ENCODE peak calls at places on chromosomes 2 and 18, in four cellular contexts. One of them, this sample, is unnamed.

GRCh38 chr2:85579266-85579935 is 2.0 kb downstream of the VAMP8 start:
- DNase-seq in nephron progenitor cell: no peak
- DNase-seq in K562: peak
- DNase-seq in tibial artery: peak
- DNase-seq in this sample: no peak

GRCh38 chr2:65562890-65563289 is 130.5 kb upstream of the SPRED2 start:
- DNase-seq in tibial artery: no peak
- DNase-seq in nephron progenitor cell: no peak
- DNase-seq in K562: no peak
- DNase-seq in this sample: no peak

GRCh38 chr18:48905541-48905940 is 45.2 kb downstream of the SMAD7 start:
- DNase-seq in K562: no peak
- DNase-seq in nephron progenitor cell: no peak
- DNase-seq in tibial artery: no peak
- DNase-seq in this sample: no peak

GRCh38 chr2:164242409-164242808 is 378.9 kb downstream of the GRB14 start:
- DNase-seq in tibial artery: no peak
- DNase-seq in nephron progenitor cell: no peak
- DNase-seq in K562: no peak
- DNase-seq in this sample: no peak

GRCh38 chr2:145141981-145142380 is 622.1 kb upstream of the ZEB2 start:
- DNase-seq in K562: no peak
- DNase-seq in nephron progenitor cell: no peak
- DNase-seq in tibial artery: no peak
- DNase-seq in this sample: no peak

GRCh38 chr2:212548459-212548815 is 9.8 kb upstream of the ERBB4 start:
- DNase-seq in nephron progenitor cell: no peak
- DNase-seq in tibial artery: no peak
- DNase-seq in K562: no peak
- DNase-seq in this sample: no peak

GRCh38 chr2:9441556-9441955 is 18.1 kb downstream of the CPSF3 start:
- DNase-seq in tibial artery: no peak
- DNase-seq in K562: no peak
- DNase-seq in nephron progenitor cell: no peak
- DNase-seq in this sample: no peak

GRCh38 chr2:112669667-112670066 is 23.9 kb downstream of the SLC20A1 start:
- DNase-seq in K562: no peak
- DNase-seq in nephron progenitor cell: no peak
- DNase-seq in tibial artery: no peak
- DNase-seq in this sample: no peak

GRCh38 chr2:209472386-209472832 is 48.6 kb downstream of the MAP2 start:
- DNase-seq in nephron progenitor cell: no peak
- DNase-seq in tibial artery: no peak
- DNase-seq in K562: no peak
- DNase-seq in this sample: no peak

GRCh38 chr2:30862054-30862651 is 54.9 kb upstream of the CAPN13 start:
- DNase-seq in tibial artery: peak
- DNase-seq in nephron progenitor cell: peak
- DNase-seq in K562: peak
- DNase-seq in this sample: no peak

GRCh38 chr2:146697307-146697706 is 1147.5 kb upstream of the ACVR2A start:
- DNase-seq in nephron progenitor cell: no peak
- DNase-seq in K562: no peak
- DNase-seq in tibial artery: no peak
- DNase-seq in this sample: no peak

GRCh38 chr2:168801961-168802824 is at the start of gene NOSTRIN:
- DNase-seq in tibial artery: no peak
- DNase-seq in nephron progenitor cell: no peak
- DNase-seq in K562: peak
- DNase-seq in this sample: no peak

GRCh38 chr18:25228410-25228809 is 123.6 kb downstream of the ZNF521 start:
- DNase-seq in tibial artery: no peak
- DNase-seq in K562: no peak
- DNase-seq in nephron progenitor cell: no peak
- DNase-seq in this sample: no peak

GRCh38 chr2:195382186-195382585 is 274.8 kb upstream of the SLC39A10 start:
- DNase-seq in K562: no peak
- DNase-seq in tibial artery: no peak
- DNase-seq in nephron progenitor cell: no peak
- DNase-seq in this sample: no peak

GRCh38 chr2:7456762-7457161 is 539.5 kb downstream of the RNF144A start:
- DNase-seq in nephron progenitor cell: peak
- DNase-seq in tibial artery: no peak
- DNase-seq in K562: no peak
- DNase-seq in this sample: no peak

GRCh38 chr2:222440670-222441422 is 16.5 kb downstream of the SGPP2 start:
- DNase-seq in tibial artery: no peak
- DNase-seq in nephron progenitor cell: peak
- DNase-seq in K562: no peak
- DNase-seq in this sample: no peak

GRCh38 chr18:5603153-5603552 is 59.4 kb upstream of the EPB41L3 start:
- DNase-seq in nephron progenitor cell: no peak
- DNase-seq in tibial artery: no peak
- DNase-seq in K562: no peak
- DNase-seq in this sample: no peak

GRCh38 chr18:5601188-5601624 is 57.4 kb upstream of the EPB41L3 start:
- DNase-seq in K562: no peak
- DNase-seq in nephron progenitor cell: peak
- DNase-seq in tibial artery: no peak
- DNase-seq in this sample: no peak

GRCh38 chr18:5600376-5601071 is 56.7 kb upstream of the EPB41L3 start:
- DNase-seq in nephron progenitor cell: no peak
- DNase-seq in tibial artery: no peak
- DNase-seq in K562: peak
- DNase-seq in this sample: no peak

DNA sequence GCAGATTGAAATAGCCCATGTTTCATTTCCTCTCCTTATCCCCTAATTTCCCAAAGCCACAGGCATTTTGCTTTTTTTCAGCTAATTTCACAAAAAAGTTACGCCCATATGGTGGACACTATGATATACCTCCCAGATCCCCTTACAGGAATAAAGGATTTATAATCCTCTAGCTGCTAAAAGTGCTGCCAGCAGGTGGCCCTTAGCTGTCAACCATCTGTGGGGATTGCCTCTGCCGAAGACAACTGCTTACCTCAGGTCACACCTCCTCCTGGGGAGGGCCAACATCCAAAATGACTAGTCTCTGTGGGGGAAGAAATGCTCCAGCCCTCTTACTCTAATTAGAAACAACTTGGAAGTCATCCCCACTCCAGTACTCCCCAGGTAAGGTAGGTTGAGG is 61.0 kb upstream of the EPB41L3 start:
- DNase-seq in K562: no peak
- DNase-seq in nephron progenitor cell: no peak
- DNase-seq in tibial artery: no peak
- DNase-seq in this sample: no peak
- TF ChIP-seq CTCF in K562: no peak
- TF ChIP-seq CTCF in nephron progenitor cell: no peak
- TF ChIP-seq CTCF in tibial artery: no peak
- TF ChIP-seq CTCF in this sample: no peak

GRCh38 chr2:240184656-240185055 is 44.2 kb upstream of the OTOS start:
- DNase-seq in K562: no peak
- DNase-seq in tibial artery: no peak
- DNase-seq in nephron progenitor cell: no peak
- DNase-seq in this sample: no peak
- TF ChIP-seq CTCF in K562: no peak
- TF ChIP-seq CTCF in tibial artery: no peak
- TF ChIP-seq CTCF in nephron progenitor cell: no peak
- TF ChIP-seq CTCF in this sample: no peak

GRCh38 chr18:14089781-14090180 is 42.5 kb downstream of the ZNF519 start:
- DNase-seq in K562: no peak
- DNase-seq in tibial artery: no peak
- DNase-seq in nephron progenitor cell: no peak
- DNase-seq in this sample: no peak

GRCh38 chr18:14086459-14087231 is 45.6 kb downstream of the ZNF519 start:
- DNase-seq in nephron progenitor cell: peak
- DNase-seq in tibial artery: no peak
- DNase-seq in K562: peak
- DNase-seq in this sample: no peak

GRCh38 chr18:14089176-14089575 is 43.1 kb downstream of the ZNF519 start:
- DNase-seq in nephron progenitor cell: no peak
- DNase-seq in tibial artery: no peak
- DNase-seq in K562: no peak
- DNase-seq in this sample: no peak

GRCh38 chr18:14085770-14086458 is 46.3 kb downstream of the ZNF519 start:
- DNase-seq in nephron progenitor cell: peak
- DNase-seq in tibial artery: no peak
- DNase-seq in K562: no peak
- DNase-seq in this sample: no peak
- TF ChIP-seq CTCF in nephron progenitor cell: no peak
- TF ChIP-seq CTCF in tibial artery: no peak
- TF ChIP-seq CTCF in K562: no peak
- TF ChIP-seq CTCF in this sample: no peak

GRCh38 chr2:191333911-191334357 is 88.7 kb downstream of the MYO1B start:
- DNase-seq in tibial artery: peak
- DNase-seq in nephron progenitor cell: no peak
- DNase-seq in K562: peak
- DNase-seq in this sample: no peak
- TF ChIP-seq CTCF in tibial artery: no peak
- TF ChIP-seq CTCF in nephron progenitor cell: no peak
- TF ChIP-seq CTCF in K562: no peak
- TF ChIP-seq CTCF in this sample: no peak

GRCh38 chr2:221343524-221343923 is 228.6 kb downstream of the EPHA4 start:
- DNase-seq in K562: no peak
- DNase-seq in nephron progenitor cell: no peak
- DNase-seq in tibial artery: no peak
- DNase-seq in this sample: no peak
- TF ChIP-seq CTCF in K562: no peak
- TF ChIP-seq CTCF in nephron progenitor cell: no peak
- TF ChIP-seq CTCF in tibial artery: no peak
- TF ChIP-seq CTCF in this sample: no peak

GRCh38 chr18:3294435-3295080 is 32.6 kb downstream of the MYL12B start:
- DNase-seq in K562: peak
- DNase-seq in nephron progenitor cell: no peak
- DNase-seq in tibial artery: no peak
- DNase-seq in this sample: no peak

GRCh38 chr18:3293196-3293951 is 31.4 kb downstream of the MYL12B start:
- DNase-seq in nephron progenitor cell: no peak
- DNase-seq in K562: peak
- DNase-seq in tibial artery: no peak
- DNase-seq in this sample: no peak

GRCh38 chr18:3297025-3297984 is 35.4 kb downstream of the MYL12B start:
- DNase-seq in tibial artery: peak
- DNase-seq in K562: peak
- DNase-seq in nephron progenitor cell: peak
- DNase-seq in this sample: peak
- TF ChIP-seq CTCF in tibial artery: peak
- TF ChIP-seq CTCF in K562: peak
- TF ChIP-seq CTCF in nephron progenitor cell: peak
- TF ChIP-seq CTCF in this sample: no peak

GRCh38 chr2:108852375-108852774 is 65.8 kb downstream of the CCDC138 start:
- DNase-seq in K562: no peak
- DNase-seq in nephron progenitor cell: no peak
- DNase-seq in tibial artery: no peak
- DNase-seq in this sample: no peak

GRCh38 chr2:108853421-108853820 is 66.8 kb downstream of the CCDC138 start:
- DNase-seq in tibial artery: no peak
- DNase-seq in nephron progenitor cell: no peak
- DNase-seq in K562: no peak
- DNase-seq in this sample: no peak

GRCh38 chr2:108854484-108854883 is 67.9 kb downstream of the CCDC138 start:
- DNase-seq in K562: no peak
- DNase-seq in nephron progenitor cell: no peak
- DNase-seq in tibial artery: no peak
- DNase-seq in this sample: no peak

GRCh38 chr2:108858894-108859293 is 72.3 kb downstream of the CCDC138 start:
- DNase-seq in K562: no peak
- DNase-seq in tibial artery: no peak
- DNase-seq in nephron progenitor cell: no peak
- DNase-seq in this sample: no peak

DNA sequence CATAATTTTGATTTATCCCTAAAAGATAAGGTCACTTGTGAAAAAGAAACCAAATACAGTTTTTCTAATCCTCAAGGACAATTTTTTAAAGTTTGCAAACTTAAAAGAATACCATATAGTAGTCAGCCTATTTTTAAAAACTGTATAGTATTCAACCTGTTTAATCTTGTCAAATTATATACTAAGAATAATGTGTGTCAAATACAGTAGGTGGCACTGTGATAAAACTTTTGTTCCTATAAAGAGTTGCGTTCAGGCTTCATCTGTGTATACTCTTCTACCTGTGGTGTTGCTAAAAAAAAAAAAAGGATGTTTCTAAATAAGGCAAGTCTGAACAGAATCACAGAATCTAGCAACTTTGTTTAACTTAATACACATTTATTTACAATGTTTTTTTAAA is 68.6 kb downstream of the CCDC138 start:
- DNase-seq in K562: peak
- DNase-seq in nephron progenitor cell: no peak
- DNase-seq in tibial artery: no peak
- DNase-seq in this sample: no peak
- TF ChIP-seq CTCF in K562: no peak
- TF ChIP-seq CTCF in nephron progenitor cell: no peak
- TF ChIP-seq CTCF in tibial artery: no peak
- TF ChIP-seq CTCF in this sample: no peak

GRCh38 chr2:174499365-174499764 is 12.5 kb upstream of the GPR155 start:
- DNase-seq in tibial artery: peak
- DNase-seq in K562: no peak
- DNase-seq in nephron progenitor cell: no peak
- DNase-seq in this sample: no peak

DNA sequence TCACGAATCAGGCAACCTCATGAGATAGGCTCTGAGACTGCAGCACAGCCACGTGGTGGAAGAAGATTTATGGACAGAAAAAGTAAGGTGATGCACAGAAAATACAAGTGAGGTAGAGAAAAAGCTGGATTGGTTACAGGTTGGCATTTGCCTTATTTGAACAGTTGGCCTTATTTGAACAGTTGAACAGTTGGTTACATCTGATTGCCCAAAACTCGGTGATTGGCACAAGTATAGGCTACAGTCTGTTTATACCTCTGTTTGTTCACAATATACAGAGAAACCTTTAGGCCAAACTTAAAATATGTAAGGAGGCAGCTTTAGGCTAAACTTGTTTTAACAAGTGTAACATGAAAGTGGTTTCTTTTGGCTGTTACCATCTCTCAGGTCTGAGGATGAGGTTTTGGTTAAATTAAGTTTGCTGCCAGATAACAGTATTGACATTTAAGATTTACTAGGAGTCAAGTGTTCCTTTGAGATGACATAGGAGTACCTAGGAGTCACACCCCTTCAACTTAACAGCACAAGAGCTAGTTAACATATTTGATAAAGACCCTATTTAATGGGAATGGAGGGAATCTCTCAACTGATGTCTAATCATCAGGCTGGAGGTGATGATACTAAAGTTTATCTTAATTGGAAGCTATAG is 16.5 kb upstream of the GPR155 start:
- DNase-seq in tibial artery: no peak
- DNase-seq in nephron progenitor cell: no peak
- DNase-seq in K562: no peak
- DNase-seq in this sample: no peak
- TF ChIP-seq CTCF in tibial artery: no peak
- TF ChIP-seq CTCF in nephron progenitor cell: no peak
- TF ChIP-seq CTCF in K562: no peak
- TF ChIP-seq CTCF in this sample: no peak